ENCODE peak calls at places on chromosome X, in five cellular contexts. One of them, this sample, is unnamed.

GRCh38 chrX:71128915-71129765 is 10.7 kb downstream of the MED12 start:
- DNase-seq in GM12878: no peak
- DNase-seq in HepG2: peak
- DNase-seq in H1: no peak
- DNase-seq in NT2/D1: no peak
- DNase-seq in this sample: peak

GRCh38 chrX:7083468-7084396 is 63.8 kb upstream of the STS start:
- DNase-seq in GM12878: peak
- DNase-seq in HepG2: no peak
- DNase-seq in H1: no peak
- DNase-seq in NT2/D1: no peak
- DNase-seq in this sample: no peak

GRCh38 chrX:132044953-132045352 is 21.9 kb downstream of the STK26 start:
- DNase-seq in GM12878: no peak
- DNase-seq in HepG2: no peak
- DNase-seq in H1: no peak
- DNase-seq in NT2/D1: no peak
- DNase-seq in this sample: no peak

GRCh38 chrX:44489515-44489914 is 53.1 kb downstream of the FUNDC1 start:
- DNase-seq in GM12878: no peak
- DNase-seq in HepG2: no peak
- DNase-seq in H1: no peak
- DNase-seq in NT2/D1: no peak
- DNase-seq in this sample: no peak

GRCh38 chrX:18886344-18887161 is 97.4 kb downstream of the PHKA2 start:
- DNase-seq in GM12878: peak
- DNase-seq in HepG2: peak
- DNase-seq in H1: no peak
- DNase-seq in NT2/D1: no peak
- DNase-seq in this sample: peak

GRCh38 chrX:131068945-131069719 is 11.0 kb downstream of the ARHGAP36 start:
- DNase-seq in GM12878: no peak
- DNase-seq in HepG2: peak
- DNase-seq in H1: no peak
- DNase-seq in NT2/D1: no peak
- DNase-seq in this sample: peak

GRCh38 chrX:107626481-107626880 is 1.8 kb upstream of the PRPS1 start:
- DNase-seq in GM12878: no peak
- DNase-seq in HepG2: no peak
- DNase-seq in H1: no peak
- DNase-seq in NT2/D1: no peak
- DNase-seq in this sample: no peak

GRCh38 chrX:96906741-96907140 is 23.0 kb downstream of the RPA4 start:
- DNase-seq in GM12878: no peak
- DNase-seq in HepG2: no peak
- DNase-seq in H1: no peak
- DNase-seq in NT2/D1: no peak
- DNase-seq in this sample: no peak

GRCh38 chrX:7606253-7606652 is 236.7 kb upstream of the VCX start:
- DNase-seq in GM12878: no peak
- DNase-seq in HepG2: no peak
- DNase-seq in H1: no peak
- DNase-seq in NT2/D1: no peak
- DNase-seq in this sample: no peak

GRCh38 chrX:47661539-47661938 is 2.6 kb upstream of the UXT start:
- DNase-seq in GM12878: no peak
- DNase-seq in HepG2: no peak
- DNase-seq in H1: no peak
- DNase-seq in NT2/D1: no peak
- DNase-seq in this sample: no peak

GRCh38 chrX:47658684-47659515 is at the start of gene UXT:
- DNase-seq in GM12878: peak
- DNase-seq in HepG2: peak
- DNase-seq in H1: peak
- DNase-seq in NT2/D1: peak
- DNase-seq in this sample: peak

GRCh38 chrX:47664737-47665136 is 5.8 kb upstream of the UXT start:
- DNase-seq in GM12878: no peak
- DNase-seq in HepG2: peak
- DNase-seq in H1: no peak
- DNase-seq in NT2/D1: no peak
- DNase-seq in this sample: no peak

GRCh38 chrX:47658301-47658683 is 688 bp downstream of the UXT start:
- DNase-seq in GM12878: no peak
- DNase-seq in HepG2: no peak
- DNase-seq in H1: no peak
- DNase-seq in NT2/D1: no peak
- DNase-seq in this sample: no peak

DNA sequence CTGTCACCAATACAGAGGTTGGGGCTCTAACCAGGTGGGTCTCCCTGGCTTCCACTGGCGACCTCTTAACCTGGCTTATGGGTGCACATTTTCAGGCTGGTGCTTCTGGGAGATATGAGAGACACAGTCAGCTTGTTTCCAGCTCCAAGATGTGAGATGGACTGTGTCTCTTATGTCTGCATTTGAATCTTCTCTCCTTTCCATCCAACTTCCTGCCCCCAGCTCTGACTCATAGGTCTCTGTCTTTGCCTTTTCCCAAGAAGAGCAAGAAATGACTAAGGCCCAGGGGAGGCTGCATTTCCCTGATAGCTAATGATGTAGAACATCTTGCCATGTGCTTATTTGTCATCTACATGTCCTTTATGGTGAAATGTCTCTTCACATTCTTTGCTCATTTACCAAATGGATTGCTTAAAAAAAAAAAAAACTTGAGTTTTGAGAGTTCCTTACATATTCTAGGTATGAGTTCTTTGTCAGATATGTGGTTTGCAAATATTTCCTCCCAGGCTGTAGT is 3.2 kb upstream of the UXT start:
- DNase-seq in GM12878: no peak
- DNase-seq in HepG2: no peak
- DNase-seq in H1: no peak
- DNase-seq in NT2/D1: no peak
- DNase-seq in this sample: no peak
- TF ChIP-seq SUZ12 in GM12878: no peak
- TF ChIP-seq SUZ12 in HepG2: no peak
- TF ChIP-seq SUZ12 in H1: no peak
- TF ChIP-seq SUZ12 in NT2/D1: no peak
- TF ChIP-seq SUZ12 in this sample: no peak

GRCh38 chrX:153909024-153909979 is 4.8 kb downstream of the AVPR2 start:
- DNase-seq in GM12878: no peak
- DNase-seq in HepG2: peak
- DNase-seq in H1: no peak
- DNase-seq in NT2/D1: no peak
- DNase-seq in this sample: peak
- TF ChIP-seq SUZ12 in GM12878: no peak
- TF ChIP-seq SUZ12 in HepG2: no peak
- TF ChIP-seq SUZ12 in H1: no peak
- TF ChIP-seq SUZ12 in NT2/D1: no peak
- TF ChIP-seq SUZ12 in this sample: no peak

GRCh38 chrX:50036481-50036880 is 114.1 kb downstream of the CLCN5 start:
- DNase-seq in GM12878: no peak
- DNase-seq in HepG2: no peak
- DNase-seq in H1: no peak
- DNase-seq in NT2/D1: no peak
- DNase-seq in this sample: no peak
- TF ChIP-seq SUZ12 in GM12878: no peak
- TF ChIP-seq SUZ12 in HepG2: no peak
- TF ChIP-seq SUZ12 in H1: no peak
- TF ChIP-seq SUZ12 in NT2/D1: no peak
- TF ChIP-seq SUZ12 in this sample: no peak

GRCh38 chrX:53287493-53288138 is 6.2 kb upstream of the IQSEC2 start:
- DNase-seq in GM12878: peak
- DNase-seq in HepG2: no peak
- DNase-seq in H1: no peak
- DNase-seq in NT2/D1: no peak
- DNase-seq in this sample: no peak
- TF ChIP-seq SUZ12 in GM12878: no peak
- TF ChIP-seq SUZ12 in HepG2: no peak
- TF ChIP-seq SUZ12 in H1: no peak
- TF ChIP-seq SUZ12 in NT2/D1: no peak
- TF ChIP-seq SUZ12 in this sample: no peak

GRCh38 chrX:115525486-115525885 is 35.5 kb upstream of the PLS3 start:
- DNase-seq in GM12878: no peak
- DNase-seq in HepG2: no peak
- DNase-seq in H1: no peak
- DNase-seq in NT2/D1: no peak
- DNase-seq in this sample: peak
- TF ChIP-seq SUZ12 in GM12878: no peak
- TF ChIP-seq SUZ12 in HepG2: no peak
- TF ChIP-seq SUZ12 in H1: no peak
- TF ChIP-seq SUZ12 in NT2/D1: no peak
- TF ChIP-seq SUZ12 in this sample: no peak

GRCh38 chrX:39165185-39165584 is 363.9 kb downstream of the MID1IP1 start:
- DNase-seq in GM12878: no peak
- DNase-seq in HepG2: no peak
- DNase-seq in H1: no peak
- DNase-seq in NT2/D1: no peak
- DNase-seq in this sample: no peak

GRCh38 chrX:39165773-39166172 is 364.5 kb downstream of the MID1IP1 start:
- DNase-seq in GM12878: no peak
- DNase-seq in HepG2: no peak
- DNase-seq in H1: no peak
- DNase-seq in NT2/D1: no peak
- DNase-seq in this sample: no peak

GRCh38 chrX:39162322-39162721 is 361.1 kb downstream of the MID1IP1 start:
- DNase-seq in GM12878: no peak
- DNase-seq in HepG2: no peak
- DNase-seq in H1: no peak
- DNase-seq in NT2/D1: no peak
- DNase-seq in this sample: no peak

GRCh38 chrX:39163585-39163984 is 362.3 kb downstream of the MID1IP1 start:
- DNase-seq in GM12878: no peak
- DNase-seq in HepG2: no peak
- DNase-seq in H1: no peak
- DNase-seq in NT2/D1: no peak
- DNase-seq in this sample: no peak

GRCh38 chrX:39164212-39164611 is 363.0 kb downstream of the MID1IP1 start:
- DNase-seq in GM12878: no peak
- DNase-seq in HepG2: no peak
- DNase-seq in H1: no peak
- DNase-seq in NT2/D1: no peak
- DNase-seq in this sample: no peak
- TF ChIP-seq SUZ12 in GM12878: no peak
- TF ChIP-seq SUZ12 in HepG2: no peak
- TF ChIP-seq SUZ12 in H1: no peak
- TF ChIP-seq SUZ12 in NT2/D1: no peak
- TF ChIP-seq SUZ12 in this sample: no peak

GRCh38 chrX:154738013-154738738 is 12.7 kb downstream of the GAB3 start:
- DNase-seq in GM12878: no peak
- DNase-seq in HepG2: no peak
- DNase-seq in H1: no peak
- DNase-seq in NT2/D1: no peak
- DNase-seq in this sample: no peak
- TF ChIP-seq SUZ12 in GM12878: no peak
- TF ChIP-seq SUZ12 in HepG2: no peak
- TF ChIP-seq SUZ12 in H1: no peak
- TF ChIP-seq SUZ12 in NT2/D1: no peak
- TF ChIP-seq SUZ12 in this sample: no peak

This sample was measured in HEK293T.